ENCODE peak calls at places on chromosomes 16 and 17, in eight cellular contexts. J is T-helper 9 cell; S is amniotic stem cell; L is hepatocyte; I is Daoy; Y is GM23248; W is activated CD4-positive, alpha-beta T cell treated with anti-CD3 and anti-CD28 coated beads for 48 hours; V is fibroblast of villous mesenchyme. P is an unnamed sample.
A peak's percentile ranks its signal among the peaks of the same experiment; 100 is the strongest.

GRCh38 chr17:19876524-19877161 is 8.9 kb upstream of the ULK2 start:
- DNase-seq in J (peak; percentile 17), I (no peak), L (no peak), V (no peak), S (no peak), Y (no peak), W (peak; percentile 35), P (no peak)

GRCh38 chr17:17937958-17938357 is 34.2 kb downstream of the TOM1L2 start:
- DNase-seq in Y (no peak), I (no peak), J (no peak), W (no peak), L (no peak), S (no peak), V (no peak), P (no peak)

GRCh38 chr17:7858487-7858832 is 657 bp downstream of the CYB5D1 start:
- DNase-seq in Y (peak; percentile 92), I (peak; percentile 50), J (peak; percentile 29), W (peak; percentile 65), V (peak; percentile 42), S (peak; percentile 44), L (peak; percentile 73), P (peak; percentile 38)

GRCh38 chr17:82278786-82279379 is 5.4 kb upstream of the CSNK1D start:
- DNase-seq in L (no peak), Y (no peak), J (no peak), W (no peak), V (no peak), S (no peak), I (no peak), P (no peak)

GRCh38 chr16:1286492-1287094 is 22.8 kb upstream of the UBE2I start:
- DNase-seq in I (no peak), Y (no peak), L (no peak), W (no peak), S (no peak), J (no peak), V (no peak), P (no peak)

GRCh38 chr16:29674188-29674587 is 4.8 kb upstream of the QPRT start:
- DNase-seq in I (peak; percentile 15), W (no peak), Y (peak; percentile 30), S (no peak), J (no peak), V (peak; percentile 59), L (no peak), P (no peak)

GRCh38 chr16:80623376-80623775 is 82.6 kb downstream of the DYNLRB2 start:
- DNase-seq in S (no peak), J (no peak), Y (no peak), W (no peak), L (peak; percentile 2), V (peak; percentile 72), I (no peak), P (no peak)

GRCh38 chr17:57985675-57985974 is 2.4 kb downstream of the VEZF1 start:
- DNase-seq in W (no peak), S (no peak), V (peak; percentile 65), I (peak; percentile 59), J (no peak), Y (peak; percentile 83), L (no peak), P (peak; percentile 56)

GRCh38 chr16:54422159-54422558 is 135.6 kb upstream of the IRX3 start:
- DNase-seq in W (no peak), S (no peak), V (no peak), L (no peak), I (no peak), J (no peak), Y (no peak), P (no peak)

GRCh38 chr17:40796846-40797245 is 2.9 kb downstream of the KRT28 start:
- DNase-seq in Y (no peak), I (no peak), W (no peak), J (no peak), L (no peak), S (no peak), V (no peak), P (no peak)

GRCh38 chr17:8122391-8122922 is 1.4 kb downstream of the HES7 start:
- DNase-seq in J (no peak), I (peak; percentile 70), L (peak; percentile 28), W (peak; percentile 45), S (no peak), Y (peak; percentile 72), V (peak; percentile 53), P (no peak)